ENCODE peak calls at places on chromosomes 5 and 9, in ten cellular contexts. One of them, this sample, is unnamed.

GRCh38 chr9:13513262-13513661 is 233.8 kb upstream of the MPDZ start:
- DNase-seq in GM23338: no peak
- DNase-seq in right cardiac atrium: no peak
- DNase-seq in brain microvascular endothelial cell: no peak
- DNase-seq in adrenal gland: no peak
- DNase-seq in uterus: no peak
- DNase-seq in CD4-positive, alpha-beta memory T cell: no peak
- DNase-seq in IMR-90: no peak
- DNase-seq in A549: no peak
- DNase-seq in tibial artery: no peak
- DNase-seq in this sample: no peak

GRCh38 chr5:135102716-135103696 is 69.0 kb upstream of the PITX1 start:
- DNase-seq in A549: no peak
- DNase-seq in right cardiac atrium: no peak
- DNase-seq in uterus: no peak
- DNase-seq in GM23338: no peak
- DNase-seq in IMR-90: no peak
- DNase-seq in CD4-positive, alpha-beta memory T cell: no peak
- DNase-seq in brain microvascular endothelial cell: no peak
- DNase-seq in tibial artery: peak; percentile 50
- DNase-seq in adrenal gland: no peak
- DNase-seq in this sample: no peak

GRCh38 chr9:16816006-16816405 is 54.5 kb downstream of the BNC2 start:
- DNase-seq in CD4-positive, alpha-beta memory T cell: no peak
- DNase-seq in right cardiac atrium: no peak
- DNase-seq in adrenal gland: no peak
- DNase-seq in uterus: no peak
- DNase-seq in IMR-90: no peak
- DNase-seq in GM23338: no peak
- DNase-seq in A549: no peak
- DNase-seq in brain microvascular endothelial cell: no peak
- DNase-seq in tibial artery: no peak
- DNase-seq in this sample: no peak

GRCh38 chr5:136033848-136034247 is 5.1 kb downstream of the TGFBI start:
- DNase-seq in IMR-90: no peak
- DNase-seq in A549: no peak
- DNase-seq in GM23338: no peak
- DNase-seq in uterus: no peak
- DNase-seq in adrenal gland: no peak
- DNase-seq in CD4-positive, alpha-beta memory T cell: no peak
- DNase-seq in brain microvascular endothelial cell: no peak
- DNase-seq in tibial artery: no peak
- DNase-seq in right cardiac atrium: no peak
- DNase-seq in this sample: no peak

GRCh38 chr9:126704157-126704941 is 90.6 kb downstream of the LMX1B start:
- DNase-seq in GM23338: no peak
- DNase-seq in CD4-positive, alpha-beta memory T cell: no peak
- DNase-seq in brain microvascular endothelial cell: peak; percentile 63
- DNase-seq in tibial artery: peak; percentile 52
- DNase-seq in A549: peak; percentile 60
- DNase-seq in IMR-90: peak; percentile 46
- DNase-seq in right cardiac atrium: no peak
- DNase-seq in adrenal gland: peak; percentile 70
- DNase-seq in uterus: peak; percentile 66
- DNase-seq in this sample: no peak

GRCh38 chr5:109045710-109046109 is 298.0 kb downstream of the FER start:
- DNase-seq in A549: no peak
- DNase-seq in CD4-positive, alpha-beta memory T cell: no peak
- DNase-seq in IMR-90: peak; percentile 54
- DNase-seq in GM23338: no peak
- DNase-seq in uterus: no peak
- DNase-seq in tibial artery: no peak
- DNase-seq in right cardiac atrium: no peak
- DNase-seq in brain microvascular endothelial cell: no peak
- DNase-seq in adrenal gland: no peak
- DNase-seq in this sample: no peak

GRCh38 chr5:102049517-102049916 is 246.6 kb downstream of the SLCO4C1 start:
- DNase-seq in IMR-90: no peak
- DNase-seq in A549: no peak
- DNase-seq in right cardiac atrium: no peak
- DNase-seq in brain microvascular endothelial cell: no peak
- DNase-seq in CD4-positive, alpha-beta memory T cell: no peak
- DNase-seq in adrenal gland: no peak
- DNase-seq in tibial artery: no peak
- DNase-seq in uterus: no peak
- DNase-seq in GM23338: no peak
- DNase-seq in this sample: no peak

GRCh38 chr9:137317021-137317978 is 15.2 kb upstream of the NRARP start:
- DNase-seq in tibial artery: peak; percentile 61
- DNase-seq in adrenal gland: peak; percentile 44
- DNase-seq in brain microvascular endothelial cell: no peak
- DNase-seq in uterus: no peak
- DNase-seq in A549: peak; percentile 13
- DNase-seq in right cardiac atrium: no peak
- DNase-seq in IMR-90: no peak
- DNase-seq in CD4-positive, alpha-beta memory T cell: no peak
- DNase-seq in GM23338: no peak
- DNase-seq in this sample: peak; percentile 19

GRCh38 chr9:75452512-75452911 is 364.2 kb downstream of the OSTF1 start:
- DNase-seq in IMR-90: no peak
- DNase-seq in uterus: no peak
- DNase-seq in CD4-positive, alpha-beta memory T cell: no peak
- DNase-seq in tibial artery: no peak
- DNase-seq in brain microvascular endothelial cell: no peak
- DNase-seq in adrenal gland: no peak
- DNase-seq in right cardiac atrium: no peak
- DNase-seq in A549: no peak
- DNase-seq in GM23338: no peak
- DNase-seq in this sample: no peak

GRCh38 chr5:141637693-141638419 is 1.1 kb downstream of the RELL2 start:
- DNase-seq in uterus: peak; percentile 47
- DNase-seq in CD4-positive, alpha-beta memory T cell: peak; percentile 60
- DNase-seq in tibial artery: peak; percentile 82
- DNase-seq in right cardiac atrium: peak; percentile 61
- DNase-seq in brain microvascular endothelial cell: peak; percentile 46
- DNase-seq in A549: peak; percentile 25
- DNase-seq in IMR-90: peak; percentile 37
- DNase-seq in adrenal gland: peak; percentile 81
- DNase-seq in GM23338: peak; percentile 97
- DNase-seq in this sample: peak; percentile 62

GRCh38 chr5:146390469-146390868 is 51.8 kb downstream of the POU4F3 start:
- DNase-seq in adrenal gland: no peak
- DNase-seq in uterus: no peak
- DNase-seq in A549: peak; percentile 10
- DNase-seq in right cardiac atrium: no peak
- DNase-seq in tibial artery: no peak
- DNase-seq in brain microvascular endothelial cell: no peak
- DNase-seq in IMR-90: no peak
- DNase-seq in GM23338: peak; percentile 77
- DNase-seq in CD4-positive, alpha-beta memory T cell: no peak
- DNase-seq in this sample: no peak

GRCh38 chr5:119367502-119368237 is 11.9 kb downstream of the TNFAIP8 start:
- DNase-seq in CD4-positive, alpha-beta memory T cell: no peak
- DNase-seq in right cardiac atrium: no peak
- DNase-seq in brain microvascular endothelial cell: no peak
- DNase-seq in uterus: no peak
- DNase-seq in tibial artery: no peak
- DNase-seq in A549: no peak
- DNase-seq in GM23338: no peak
- DNase-seq in IMR-90: peak; percentile 64
- DNase-seq in adrenal gland: no peak
- DNase-seq in this sample: no peak

GRCh38 chr5:64947031-64947430 is 178.3 kb downstream of the CWC27 start:
- DNase-seq in right cardiac atrium: no peak
- DNase-seq in brain microvascular endothelial cell: peak; percentile 63
- DNase-seq in adrenal gland: no peak
- DNase-seq in A549: no peak
- DNase-seq in tibial artery: no peak
- DNase-seq in GM23338: no peak
- DNase-seq in CD4-positive, alpha-beta memory T cell: no peak
- DNase-seq in uterus: no peak
- DNase-seq in IMR-90: peak; percentile 55
- DNase-seq in this sample: no peak

DNA sequence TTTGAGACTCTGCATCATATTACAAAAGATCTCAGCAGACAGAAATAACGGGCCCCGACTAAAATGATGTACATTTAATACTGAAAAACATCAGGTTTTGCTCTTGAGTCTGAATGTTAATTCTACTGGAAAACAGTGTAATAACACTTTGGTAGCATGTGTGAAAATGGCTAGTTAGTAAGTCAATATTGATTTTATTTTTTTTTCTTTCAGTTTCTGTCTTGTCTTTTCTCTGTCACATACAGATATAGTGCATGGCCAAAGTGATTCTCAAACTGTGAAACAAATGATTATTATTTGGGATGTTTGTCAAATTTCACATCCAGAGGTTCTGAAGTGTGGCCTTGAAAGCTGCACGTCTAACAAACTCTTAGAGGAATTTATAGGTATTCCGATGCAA is 23.1 kb downstream of the CCNH start:
- DNase-seq in GM23338: no peak
- DNase-seq in tibial artery: no peak
- DNase-seq in CD4-positive, alpha-beta memory T cell: no peak
- DNase-seq in right cardiac atrium: no peak
- DNase-seq in adrenal gland: no peak
- DNase-seq in uterus: no peak
- DNase-seq in brain microvascular endothelial cell: no peak
- DNase-seq in IMR-90: no peak
- DNase-seq in A549: no peak
- DNase-seq in this sample: no peak
- H3K27ac ChIP-seq in GM23338: no peak overlapping the region
- H3K27ac ChIP-seq in tibial artery: no peak overlapping the region
- H3K27ac ChIP-seq in CD4-positive, alpha-beta memory T cell: no peak overlapping the region
- H3K27ac ChIP-seq in right cardiac atrium: no peak overlapping the region
- H3K27ac ChIP-seq in adrenal gland: no peak overlapping the region
- H3K27ac ChIP-seq in uterus: no peak overlapping the region
- H3K27ac ChIP-seq in brain microvascular endothelial cell: no peak overlapping the region
- H3K27ac ChIP-seq in IMR-90: no peak overlapping the region
- H3K27ac ChIP-seq in A549: no peak overlapping the region
- H3K27ac ChIP-seq in this sample: no peak overlapping the region

GRCh38 chr5:172456076-172456800 is 1.9 kb upstream of the SH3PXD2B start:
- DNase-seq in adrenal gland: peak; percentile 59
- DNase-seq in IMR-90: no peak
- DNase-seq in A549: no peak
- DNase-seq in GM23338: no peak
- DNase-seq in brain microvascular endothelial cell: no peak
- DNase-seq in tibial artery: peak; percentile 65
- DNase-seq in CD4-positive, alpha-beta memory T cell: no peak
- DNase-seq in right cardiac atrium: no peak
- DNase-seq in uterus: no peak
- DNase-seq in this sample: no peak
- H3K4me3 ChIP-seq in adrenal gland: no peak overlapping the region
- H3K4me3 ChIP-seq in IMR-90: no peak overlapping the region
- H3K4me3 ChIP-seq in A549: no peak overlapping the region
- H3K4me3 ChIP-seq in GM23338: no peak overlapping the region
- H3K4me3 ChIP-seq in brain microvascular endothelial cell: no peak overlapping the region
- H3K4me3 ChIP-seq in tibial artery: no peak overlapping the region
- H3K4me3 ChIP-seq in CD4-positive, alpha-beta memory T cell: no peak overlapping the region
- H3K4me3 ChIP-seq in right cardiac atrium: no peak overlapping the region
- H3K4me3 ChIP-seq in uterus: no peak overlapping the region
- H3K4me3 ChIP-seq in this sample: no peak overlapping the region

GRCh38 chr5:132422720-132423442 is 53.4 kb downstream of the SLC22A5 start:
- DNase-seq in adrenal gland: peak; percentile 80
- DNase-seq in brain microvascular endothelial cell: peak; percentile 56
- DNase-seq in CD4-positive, alpha-beta memory T cell: no peak
- DNase-seq in IMR-90: peak; percentile 56
- DNase-seq in GM23338: no peak
- DNase-seq in tibial artery: no peak
- DNase-seq in uterus: no peak
- DNase-seq in right cardiac atrium: peak; percentile 48
- DNase-seq in A549: peak; percentile 22
- DNase-seq in this sample: peak; percentile 82
- H3K27ac ChIP-seq in adrenal gland: peak overlapping the region; percentile 60
- H3K27ac ChIP-seq in brain microvascular endothelial cell: peak overlapping the region; percentile 58
- H3K27ac ChIP-seq in CD4-positive, alpha-beta memory T cell: peak overlapping the region; percentile 77
- H3K27ac ChIP-seq in IMR-90: peak overlapping the region; percentile 81
- H3K27ac ChIP-seq in GM23338: no peak overlapping the region
- H3K27ac ChIP-seq in tibial artery: peak overlapping the region; percentile 43
- H3K27ac ChIP-seq in uterus: peak overlapping the region; percentile 12
- H3K27ac ChIP-seq in right cardiac atrium: peak overlapping the region; percentile 79
- H3K27ac ChIP-seq in A549: peak overlapping the region; percentile 36
- H3K27ac ChIP-seq in this sample: peak overlapping the region; percentile 78

GRCh38 chr9:133738806-133739150 is 626 bp upstream of the SARDH start:
- DNase-seq in tibial artery: no peak
- DNase-seq in GM23338: no peak
- DNase-seq in brain microvascular endothelial cell: no peak
- DNase-seq in CD4-positive, alpha-beta memory T cell: no peak
- DNase-seq in uterus: no peak
- DNase-seq in adrenal gland: peak; percentile 43
- DNase-seq in A549: no peak
- DNase-seq in IMR-90: no peak
- DNase-seq in right cardiac atrium: no peak
- DNase-seq in this sample: no peak

GRCh38 chr9:133738039-133738805 is at the start of gene SARDH:
- DNase-seq in right cardiac atrium: peak; percentile 69
- DNase-seq in IMR-90: peak; percentile 47
- DNase-seq in CD4-positive, alpha-beta memory T cell: peak; percentile 9
- DNase-seq in tibial artery: peak; percentile 67
- DNase-seq in A549: no peak
- DNase-seq in GM23338: peak; percentile 83
- DNase-seq in adrenal gland: peak; percentile 63
- DNase-seq in uterus: peak; percentile 67
- DNase-seq in brain microvascular endothelial cell: peak; percentile 31
- DNase-seq in this sample: peak; percentile 47

GRCh38 chr9:133737774-133738038 is 446 bp downstream of the SARDH start:
- DNase-seq in brain microvascular endothelial cell: no peak
- DNase-seq in adrenal gland: no peak
- DNase-seq in CD4-positive, alpha-beta memory T cell: no peak
- DNase-seq in IMR-90: no peak
- DNase-seq in GM23338: no peak
- DNase-seq in A549: no peak
- DNase-seq in right cardiac atrium: no peak
- DNase-seq in tibial artery: no peak
- DNase-seq in uterus: no peak
- DNase-seq in this sample: no peak

GRCh38 chr9:133735894-133736293 is 2.3 kb downstream of the SARDH start:
- DNase-seq in CD4-positive, alpha-beta memory T cell: no peak
- DNase-seq in brain microvascular endothelial cell: no peak
- DNase-seq in GM23338: no peak
- DNase-seq in tibial artery: no peak
- DNase-seq in adrenal gland: peak; percentile 28
- DNase-seq in IMR-90: no peak
- DNase-seq in A549: no peak
- DNase-seq in uterus: no peak
- DNase-seq in right cardiac atrium: no peak
- DNase-seq in this sample: peak; percentile 8

DNA sequence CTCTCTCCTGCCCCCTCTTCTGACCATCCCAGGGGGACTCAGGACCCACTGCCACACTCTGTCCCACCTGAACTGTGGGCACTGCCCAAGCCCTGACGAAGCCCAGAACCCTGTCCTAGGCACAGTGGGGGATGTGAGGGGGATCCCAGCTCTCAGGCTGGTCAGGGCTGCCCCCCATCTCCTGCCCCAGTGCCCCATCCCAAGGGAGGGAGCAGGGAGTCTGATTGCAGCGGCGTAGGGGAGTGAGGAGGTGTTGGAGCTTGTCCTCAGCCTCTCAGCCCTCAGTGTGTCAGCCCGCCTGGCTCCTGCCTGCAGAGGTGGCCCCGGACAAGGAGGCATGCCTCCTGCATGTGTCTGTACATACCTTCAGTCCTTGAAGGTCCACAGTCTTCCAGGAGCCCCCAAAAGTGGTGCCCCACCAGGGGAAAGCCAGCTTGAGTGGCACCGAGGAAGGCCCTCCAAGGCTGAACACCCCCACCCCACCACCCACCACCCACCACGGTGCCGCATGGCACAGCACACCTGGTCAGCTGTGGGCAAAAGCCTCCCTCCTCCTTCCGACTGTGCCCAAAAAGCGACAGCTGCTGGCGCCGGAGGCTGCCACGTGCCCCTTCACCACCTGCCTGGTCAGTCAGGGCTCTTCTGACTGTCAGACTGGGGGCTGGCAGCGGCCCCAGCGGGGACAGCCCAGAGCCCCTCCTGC is 930 bp downstream of the SARDH start:
- DNase-seq in CD4-positive, alpha-beta memory T cell: no peak
- DNase-seq in uterus: no peak
- DNase-seq in IMR-90: no peak
- DNase-seq in A549: no peak
- DNase-seq in GM23338: no peak
- DNase-seq in right cardiac atrium: no peak
- DNase-seq in tibial artery: peak; percentile 46
- DNase-seq in brain microvascular endothelial cell: no peak
- DNase-seq in adrenal gland: peak; percentile 38
- DNase-seq in this sample: peak; percentile 25
- H3K4me3 ChIP-seq in CD4-positive, alpha-beta memory T cell: no peak overlapping the region
- H3K4me3 ChIP-seq in uterus: no peak overlapping the region
- H3K4me3 ChIP-seq in IMR-90: no peak overlapping the region
- H3K4me3 ChIP-seq in A549: no peak overlapping the region
- H3K4me3 ChIP-seq in GM23338: peak overlapping the region; percentile 45
- H3K4me3 ChIP-seq in right cardiac atrium: no peak overlapping the region
- H3K4me3 ChIP-seq in tibial artery: no peak overlapping the region
- H3K4me3 ChIP-seq in brain microvascular endothelial cell: no peak overlapping the region
- H3K4me3 ChIP-seq in adrenal gland: no peak overlapping the region
- H3K4me3 ChIP-seq in this sample: peak overlapping the region; percentile 49